ENCODE peak calls at places on chromosomes 4 and X, in ten cellular contexts. Q is psoas muscle, M is astrocyte of the cerebellum, K is transverse colon, G is heart right ventricle, I is endothelial cell, P is cardiac fibroblast, C is adrenal gland, Y is hepatocyte, F is PC-9. Z is an unnamed sample.

GRCh38 chr4:14568356-14568755 is 433.9 kb upstream of the CPEB2 start:
- DNase-seq in Q (no peak), M (peak; percentile 34), K (no peak), G (no peak), I (no peak), P (peak; percentile 1), C (no peak), Y (no peak), F (no peak), Z (no peak)

GRCh38 chr4:183240581-183241321 is 79.3 kb downstream of the CLDN22 start:
- DNase-seq in Q (no peak), M (no peak), K (no peak), G (no peak), I (no peak), P (no peak), C (no peak), Y (no peak), F (peak; percentile 40), Z (no peak)

GRCh38 chr4:154416183-154416543 is 75.4 kb downstream of the DCHS2 start:
- DNase-seq in Q (peak; percentile 53), M (no peak), K (peak; percentile 20), G (peak; percentile 36), I (peak; percentile 55), P (peak; percentile 1), C (peak; percentile 15), Y (peak; percentile 37), F (no peak), Z (no peak)

GRCh38 chr4:71827811-71828210 is 43.9 kb upstream of the GC start:
- DNase-seq in Q (no peak), M (no peak), K (no peak), G (no peak), I (no peak), P (no peak), C (no peak), Y (no peak), F (no peak), Z (no peak)

GRCh38 chr4:124279741-124280140 is 432.8 kb downstream of the ANKRD50 start:
- DNase-seq in Q (no peak), M (no peak), K (no peak), G (no peak), I (no peak), P (no peak), C (no peak), Y (no peak), F (no peak), Z (no peak)

GRCh38 chrX:150873616-150874015 is 24.9 kb downstream of the CD99L2 start:
- DNase-seq in Q (peak; percentile 75), M (no peak), K (no peak), G (peak; percentile 31), I (no peak), P (peak; percentile 15), C (no peak), Y (no peak), F (no peak), Z (no peak)

GRCh38 chr4:159242427-159242826 is 139.5 kb downstream of the RAPGEF2 start:
- DNase-seq in Q (no peak), M (no peak), K (no peak), G (no peak), I (no peak), P (no peak), C (no peak), Y (no peak), F (no peak), Z (no peak)

GRCh38 chr4:144894525-144894924 is 203.5 kb downstream of the ANAPC10 start:
- DNase-seq in Q (peak; percentile 65), M (peak; percentile 90), K (peak; percentile 10), G (no peak), I (no peak), P (peak; percentile 93), C (peak; percentile 27), Y (no peak), F (no peak), Z (no peak)

GRCh38 chr4:187004628-187005027 is 281.0 kb upstream of the FAT1 start:
- DNase-seq in Q (no peak), M (no peak), K (no peak), G (no peak), I (no peak), P (no peak), C (no peak), Y (no peak), F (no peak), Z (no peak)

GRCh38 chr4:102247041-102247440 is 98.2 kb downstream of the SLC39A8 start:
- DNase-seq in Q (no peak), M (peak; percentile 74), K (no peak), G (no peak), I (no peak), P (no peak), C (no peak), Y (no peak), F (no peak), Z (no peak)

GRCh38 chrX:153935326-153935851 is 552 bp upstream of the NAA10 start:
- DNase-seq in Q (no peak), M (no peak), K (peak; percentile 26), G (no peak), I (no peak), P (no peak), C (no peak), Y (no peak), F (peak; percentile 40), Z (no peak)

GRCh38 chr4:122711893-122712292 is 20.6 kb upstream of the BBS12 start:
- DNase-seq in Q (no peak), M (no peak), K (no peak), G (no peak), I (no peak), P (no peak), C (no peak), Y (no peak), F (no peak), Z (no peak)

GRCh38 chr4:33071552-33071951 is 2351.4 kb downstream of the PCDH7 start:
- DNase-seq in Q (no peak), M (no peak), K (no peak), G (no peak), I (no peak), P (peak; percentile 73), C (no peak), Y (no peak), F (no peak), Z (no peak)

DNA sequence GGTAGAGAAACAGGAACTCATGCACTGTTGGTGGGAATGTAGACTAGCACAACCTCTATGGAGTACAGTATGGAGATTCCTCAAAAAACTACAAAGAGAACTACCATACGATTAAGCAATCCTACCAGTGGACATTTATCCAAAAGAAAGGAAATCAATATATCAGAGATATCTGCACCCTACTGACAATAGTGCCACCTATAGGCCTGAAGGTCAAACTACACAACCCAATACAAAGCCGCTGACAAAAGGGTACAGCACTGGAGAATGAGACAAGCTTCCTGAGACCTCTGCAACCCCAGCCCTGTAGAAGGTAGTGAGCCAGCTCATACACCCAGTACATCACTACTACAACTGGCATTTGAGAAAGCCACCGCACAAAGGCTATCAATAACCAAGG is 67.1 kb downstream of the CBR4 start:
- DNase-seq in Q (no peak), M (no peak), K (no peak), G (no peak), I (no peak), P (no peak), C (no peak), Y (no peak), F (no peak), Z (no peak)
- TF ChIP-seq CTCF in Q (no peak), M (peak; percentile 53), K (no peak), G (peak; percentile 42), I (peak; percentile 80), P (peak; percentile 57), C (no peak), Y (peak; percentile 12), F (peak; percentile 54), Z (peak; percentile 7)

DNA sequence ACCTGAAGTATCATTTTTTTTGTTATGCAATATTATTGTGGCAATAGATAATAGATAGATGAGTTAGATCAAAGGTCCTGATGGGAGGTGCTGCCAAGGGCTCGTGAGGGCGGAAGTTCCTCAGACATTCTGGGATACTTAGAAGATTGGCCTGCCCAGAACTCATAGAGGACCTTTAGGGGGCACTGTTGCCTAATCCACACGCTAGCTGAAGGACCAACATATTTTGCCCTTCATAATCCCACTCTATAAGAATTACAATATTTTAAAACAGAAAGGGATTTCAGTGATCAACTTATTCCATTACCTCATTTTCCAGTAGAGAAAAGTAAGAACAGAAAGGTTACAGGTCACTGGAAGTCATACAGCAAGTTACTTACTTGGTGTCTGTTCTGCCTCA is 22.9 kb upstream of the COX7B2 start:
- DNase-seq in Q (no peak), M (peak; percentile 32), K (peak; percentile 10), G (peak; percentile 32), I (peak; percentile 49), P (peak; percentile 48), C (no peak), Y (peak; percentile 37), F (no peak), Z (no peak)
- TF ChIP-seq CTCF in Q (no peak), M (peak; percentile 79), K (no peak), G (peak; percentile 70), I (peak; percentile 60), P (peak; percentile 67), C (no peak), Y (peak; percentile 46), F (peak; percentile 40), Z (peak; percentile 42)

DNA sequence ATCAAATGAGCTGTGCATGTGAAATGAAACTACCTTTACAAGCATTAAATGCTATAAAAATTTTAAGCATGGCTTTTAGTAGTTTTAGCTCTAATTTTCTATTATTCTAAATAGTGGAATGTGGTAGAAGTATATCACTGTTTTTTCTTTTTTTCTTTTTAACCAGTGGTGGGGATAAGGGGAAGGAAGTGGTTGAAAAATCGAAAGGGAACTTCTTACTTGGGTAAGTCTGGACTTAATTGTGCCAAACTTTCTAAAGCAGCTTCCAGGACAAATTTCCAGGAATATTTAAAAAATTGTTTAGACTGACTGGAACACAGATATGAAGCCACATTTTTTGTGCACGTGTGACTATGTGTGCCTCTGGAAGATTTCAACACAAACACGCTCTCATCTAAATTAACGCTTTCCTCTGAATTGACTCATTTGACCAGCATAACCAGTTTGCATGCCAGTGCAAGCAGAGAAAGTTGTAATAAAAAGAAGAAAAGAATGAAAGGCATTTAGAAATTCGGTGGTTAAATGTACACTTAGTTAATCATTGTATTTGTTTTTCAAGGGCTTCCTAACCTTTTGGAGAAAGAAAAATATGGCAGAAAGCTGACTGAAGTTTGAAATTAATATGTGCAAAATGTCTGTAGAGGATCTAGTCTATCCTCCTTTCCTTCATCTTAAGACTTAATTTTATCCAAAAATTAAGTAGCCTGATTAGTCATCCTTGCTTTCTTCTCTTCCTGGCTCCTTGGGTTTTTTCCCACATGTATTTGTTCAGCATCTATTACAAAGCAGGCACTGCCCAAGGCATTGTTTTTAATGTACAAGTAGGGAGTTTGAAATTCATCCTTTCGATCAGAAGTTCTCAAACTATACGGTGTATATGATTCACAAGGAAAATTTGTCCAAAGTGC is 18.9 kb upstream of the YTHDC1 start:
- DNase-seq in Q (no peak), M (no peak), K (no peak), G (no peak), I (no peak), P (peak; percentile 51), C (no peak), Y (no peak), F (peak; percentile 88), Z (no peak)
- TF ChIP-seq CTCF in Q (no peak), M (no peak), K (no peak), G (no peak), I (no peak), P (no peak), C (no peak), Y (no peak), F (no peak), Z (no peak)

DNA sequence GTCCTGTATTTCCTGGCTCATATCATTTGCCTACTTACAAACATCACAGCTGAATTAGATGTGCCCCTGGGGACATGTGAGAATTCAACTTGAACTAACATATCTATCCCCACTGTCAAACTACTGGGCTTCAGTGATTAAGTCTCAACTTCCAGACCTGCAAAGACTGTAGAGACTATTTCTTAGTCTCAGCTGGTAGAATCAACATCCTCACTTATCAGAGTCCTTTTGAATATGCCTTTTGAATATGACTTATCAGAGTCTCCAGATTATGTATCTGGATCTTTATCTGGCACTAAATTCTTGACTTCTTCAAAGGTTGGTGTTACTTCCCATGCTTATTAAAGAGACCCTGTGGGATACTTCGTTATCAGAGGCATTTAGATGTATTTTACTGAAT is 75.4 kb downstream of the PABPC4L start:
- DNase-seq in Q (no peak), M (no peak), K (no peak), G (no peak), I (no peak), P (no peak), C (no peak), Y (no peak), F (no peak), Z (no peak)
- TF ChIP-seq CTCF in Q (no peak), M (no peak), K (no peak), G (no peak), I (no peak), P (no peak), C (no peak), Y (no peak), F (no peak), Z (no peak)